ENCODE peak calls at places on chromosomes 12 and 14, in eight cellular contexts. T, H, I, O, G, B, N and R are unnamed samples.

GRCh38 chr14:90726656-90727055 is 89.6 kb downstream of the TTC7B start:
- DNase-seq in T (peak; percentile 59), B (no peak), I (peak; percentile 36), N (peak; percentile 86), G (peak; percentile 64), O (peak; percentile 73), H (peak; percentile 68), R (no peak)

GRCh38 chr12:112183141-112183581 is 57.8 kb downstream of the TRAFD1 start:
- DNase-seq in O (peak; percentile 17), H (peak; percentile 33), T (no peak), G (no peak), I (no peak), N (no peak), B (no peak), R (no peak)

GRCh38 chr12:116508145-116509121 is 50.7 kb upstream of the MAP1LC3B2 start:
- DNase-seq in O (no peak), H (no peak), T (no peak), G (peak; percentile 74), N (peak; percentile 21), B (peak; percentile 32), I (no peak), R (no peak)

GRCh38 chr12:82608706-82609105 is 78.0 kb upstream of the TMTC2 start:
- DNase-seq in B (no peak), G (no peak), H (peak; percentile 22), N (no peak), I (peak; percentile 58), O (peak; percentile 23), T (no peak), R (no peak)

GRCh38 chr12:15728118-15728598 is 61.0 kb downstream of the EPS8 start:
- DNase-seq in B (no peak), O (peak; percentile 77), T (no peak), G (no peak), N (peak; percentile 63), I (peak; percentile 56), H (peak; percentile 46), R (peak; percentile 34)

GRCh38 chr12:89117448-89118034 is 234.8 kb downstream of the DUSP6 start:
- DNase-seq in T (peak; percentile 36), G (no peak), H (no peak), B (no peak), N (peak; percentile 30), I (no peak), O (no peak), R (no peak)

GRCh38 chr12:113469893-113470743 is 1.6 kb downstream of the LHX5 start:
- DNase-seq in G (peak; percentile 73), T (no peak), N (no peak), O (no peak), H (no peak), I (no peak), B (no peak), R (no peak)

GRCh38 chr12:65487679-65488078 is 209.2 kb downstream of the MSRB3 start:
- DNase-seq in B (no peak), T (no peak), H (no peak), I (no peak), O (no peak), G (no peak), N (no peak), R (no peak)

GRCh38 chr12:11482955-11483354 is 87.6 kb upstream of the PRB2 start:
- DNase-seq in N (no peak), H (no peak), O (peak; percentile 12), B (no peak), T (no peak), I (no peak), G (no peak), R (no peak)

GRCh38 chr12:22850185-22850584 is 225.2 kb downstream of the ETNK1 start:
- DNase-seq in B (no peak), N (no peak), T (no peak), G (no peak), H (no peak), O (no peak), I (no peak), R (no peak)

GRCh38 chr12:96719671-96720362 is 187.2 kb upstream of the NEDD1 start:
- DNase-seq in H (no peak), T (no peak), G (no peak), B (no peak), O (peak; percentile 11), N (peak; percentile 44), I (no peak), R (no peak)

GRCh38 chr12:56772625-56773024 is 9.5 kb downstream of the HSD17B6 start:
- DNase-seq in N (no peak), T (no peak), O (no peak), H (no peak), B (no peak), G (no peak), I (no peak), R (no peak)

GRCh38 chr14:96730386-96730785 is 66.8 kb upstream of the VRK1 start:
- DNase-seq in N (no peak), H (no peak), O (no peak), I (no peak), T (no peak), B (no peak), G (no peak), R (no peak)

GRCh38 chr14:37901978-37902377 is 305.7 kb upstream of the SSTR1 start:
- DNase-seq in G (no peak), N (no peak), O (peak; percentile 85), H (no peak), I (no peak), B (no peak), T (no peak), R (no peak)

GRCh38 chr12:130418261-130418660 is 80.6 kb downstream of the PIWIL1 start:
- DNase-seq in H (no peak), G (no peak), T (no peak), N (no peak), B (no peak), I (no peak), O (no peak), R (no peak)

GRCh38 chr14:91357731-91358319 is 59.8 kb downstream of the CCDC88C start:
- DNase-seq in N (no peak), T (no peak), G (no peak), I (no peak), H (no peak), O (no peak), B (no peak), R (no peak)

GRCh38 chr12:123075591-123076171 is 75.2 kb downstream of the PITPNM2 start:
- DNase-seq in H (no peak), N (peak; percentile 49), O (no peak), I (no peak), G (peak; percentile 86), T (peak; percentile 36), B (peak; percentile 75), R (no peak)

GRCh38 chr14:68851078-68851477 is 58.2 kb upstream of the ZFP36L1 start:
- DNase-seq in T (peak; percentile 14), I (no peak), G (no peak), O (no peak), H (no peak), N (no peak), B (no peak), R (no peak)

GRCh38 chr14:68857671-68858070 is 64.8 kb upstream of the ZFP36L1 start:
- DNase-seq in I (no peak), T (no peak), N (no peak), H (no peak), G (no peak), B (no peak), O (no peak), R (no peak)

GRCh38 chr14:68856572-68856971 is 63.7 kb upstream of the ZFP36L1 start:
- DNase-seq in I (no peak), O (peak; percentile 65), N (no peak), B (no peak), G (no peak), H (no peak), T (no peak), R (no peak)

GRCh38 chr14:68854421-68854820 is 61.6 kb upstream of the ZFP36L1 start:
- DNase-seq in H (no peak), B (no peak), N (no peak), I (no peak), G (no peak), O (no peak), T (no peak), R (no peak)

DNA sequence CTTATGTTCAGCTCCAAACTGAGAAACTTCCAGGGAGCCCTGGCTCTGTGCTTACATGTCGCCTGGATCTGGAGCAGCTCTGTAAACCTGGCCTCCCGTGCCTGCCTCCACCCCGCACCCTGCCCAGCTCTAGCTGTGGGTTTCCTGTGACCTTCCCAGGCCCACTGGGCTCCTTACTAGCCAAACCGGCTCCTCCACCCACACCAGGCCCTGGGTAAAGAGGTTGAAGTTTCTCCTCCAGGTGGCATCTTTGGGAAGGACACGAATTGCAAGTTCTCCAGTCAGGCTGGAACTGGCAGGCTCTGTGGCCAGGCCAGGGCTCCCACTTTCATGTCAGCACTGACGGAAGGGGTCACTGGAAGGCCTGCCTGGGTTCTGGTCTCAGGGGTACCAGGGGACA is 60.9 kb upstream of the ZFP36L1 start:
- DNase-seq in G (no peak), B (no peak), T (no peak), H (no peak), N (no peak), O (no peak), I (no peak), R (no peak)
- TF ChIP-seq CTCF in G (no peak), B (no peak), T (no peak), H (no peak), N (no peak), O (no peak), I (no peak), R (no peak)

DNA sequence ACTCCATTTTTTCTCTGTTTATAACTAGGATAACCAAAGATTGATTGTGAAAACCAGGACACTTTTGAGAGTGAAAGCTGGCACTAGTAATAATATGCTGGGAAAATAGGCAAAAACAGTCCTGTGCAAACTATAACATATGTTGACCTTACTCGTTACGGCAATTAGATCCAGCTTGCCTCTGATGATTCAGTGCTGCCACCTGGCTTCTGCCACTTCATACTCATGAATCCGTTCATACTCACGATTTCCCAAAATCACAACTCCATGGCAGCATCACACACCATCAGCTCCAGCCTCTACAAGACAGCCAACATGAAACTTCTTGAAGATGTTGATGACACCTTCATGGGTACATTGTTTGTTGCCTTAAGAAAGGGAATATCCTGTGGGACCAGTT is 49.1 kb upstream of the CAND1 start:
- DNase-seq in N (peak; percentile 41), T (no peak), H (no peak), G (peak; percentile 32), B (peak; percentile 63), O (no peak), I (no peak), R (no peak)
- TF ChIP-seq CTCF in N (no peak), T (no peak), H (peak; percentile 12), G (peak; percentile 45), B (peak; percentile 67), O (peak; percentile 9), I (peak; percentile 49), R (peak; percentile 29)

GRCh38 chr12:118840399-118840798 is 140.9 kb upstream of the SRRM4 start:
- DNase-seq in N (no peak), I (no peak), G (peak; percentile 27), B (peak; percentile 54), O (no peak), T (no peak), H (no peak), R (no peak)
- TF ChIP-seq CTCF in N (no peak), I (no peak), G (peak; percentile 50), B (peak; percentile 68), O (no peak), T (no peak), H (no peak), R (no peak)

GRCh38 chr12:106854723-106855122 is 80.2 kb downstream of the RIC8B start:
- DNase-seq in O (no peak), I (no peak), B (no peak), T (no peak), H (no peak), G (no peak), N (no peak), R (no peak)

GRCh38 chr12:106851306-106851705 is 76.8 kb downstream of the RIC8B start:
- DNase-seq in N (no peak), I (no peak), O (no peak), G (no peak), B (no peak), H (no peak), T (no peak), R (no peak)

GRCh38 chr12:106855221-106855758 is 80.8 kb downstream of the RIC8B start:
- DNase-seq in B (no peak), I (no peak), H (no peak), T (no peak), O (no peak), G (no peak), N (no peak), R (no peak)
- TF ChIP-seq CTCF in B (no peak), I (no peak), H (no peak), T (no peak), O (no peak), G (no peak), N (no peak), R (no peak)